ENCODE peak calls at places on chromosomes 11 and 22, in five cellular contexts. F, J, L, W and D are unnamed samples.

GRCh38 chr11:65651589-65652510 is 10.9 kb downstream of the RELA start:
- DNase-seq in F (peak), J (no peak), L (peak), W (no peak), D (peak)

GRCh38 chr11:113873241-113873626 is 2.1 kb downstream of the USP28 start:
- DNase-seq in F (peak), J (no peak), L (peak), W (no peak), D (no peak)

GRCh38 chr11:114092478-114092877 is 33.0 kb downstream of the ZBTB16 start:
- DNase-seq in F (no peak), J (no peak), L (no peak), W (no peak), D (no peak)

GRCh38 chr22:46614070-46614931 is 5.9 kb upstream of the GRAMD4 start:
- DNase-seq in F (no peak), J (no peak), L (no peak), W (no peak), D (no peak)

GRCh38 chr11:45110562-45110961 is 35.9 kb upstream of the PRDM11 start:
- DNase-seq in F (peak), J (peak), L (peak), W (peak), D (no peak)

GRCh38 chr11:47553417-47553746 is 450 bp upstream of the CELF1 start:
- DNase-seq in F (no peak), J (no peak), L (no peak), W (no peak), D (no peak)

GRCh38 chr11:6390718-6391547 is 659 bp downstream of the SMPD1 start:
- DNase-seq in F (no peak), J (no peak), L (no peak), W (no peak), D (no peak)

GRCh38 chr11:120268686-120269085 is 28.7 kb downstream of the POU2F3 start:
- DNase-seq in F (no peak), J (no peak), L (no peak), W (no peak), D (peak)

GRCh38 chr11:56910785-56911184 is 77.9 kb upstream of the OR5AK2 start:
- DNase-seq in F (no peak), J (no peak), L (no peak), W (no peak), D (no peak)

GRCh38 chr22:22745225-22746060 is 101.0 kb downstream of the GGTLC2 start:
- DNase-seq in F (peak), J (peak), L (no peak), W (peak), D (peak)

GRCh38 chr11:17498058-17498457 is 21.4 kb upstream of the ABCC8 start:
- DNase-seq in F (no peak), J (no peak), L (no peak), W (peak), D (no peak)

GRCh38 chr11:26842458-26842841 is 120.6 kb upstream of the SLC5A12 start:
- DNase-seq in F (peak), J (no peak), L (no peak), W (no peak), D (no peak)

GRCh38 chr11:116910378-116910777 is 73.0 kb upstream of the APOA1 start:
- DNase-seq in F (peak), J (no peak), L (peak), W (no peak), D (no peak)

GRCh38 chr11:64924910-64925284 is 408 bp downstream of the PPP2R5B start:
- DNase-seq in F (no peak), J (no peak), L (peak), W (peak), D (no peak)

GRCh38 chr11:75344761-75345454 is 6.6 kb downstream of the ARRB1 start:
- DNase-seq in F (peak), J (no peak), L (no peak), W (no peak), D (no peak)

GRCh38 chr11:133403900-133404299 is 128.4 kb downstream of the OPCML start:
- DNase-seq in F (no peak), J (no peak), L (no peak), W (peak), D (no peak)

GRCh38 chr22:50620861-50621490 is 7.0 kb downstream of the ARSA start:
- DNase-seq in F (no peak), J (no peak), L (no peak), W (no peak), D (no peak)

GRCh38 chr22:20843501-20843900 is 15.1 kb downstream of the PI4KA start:
- DNase-seq in F (no peak), J (no peak), L (no peak), W (no peak), D (peak)

GRCh38 chr11:64060861-64061444 is 25.2 kb downstream of the FLRT1 start:
- DNase-seq in F (no peak), J (peak), L (peak), W (peak), D (peak)

GRCh38 chr11:73656985-73657384 is 10.6 kb downstream of the PLEKHB1 start:
- DNase-seq in F (no peak), J (no peak), L (no peak), W (no peak), D (no peak)

GRCh38 chr11:6747097-6747662 is 24.6 kb downstream of the OR2AG2 start:
- DNase-seq in F (no peak), J (no peak), L (no peak), W (no peak), D (no peak)

GRCh38 chr11:88402192-88402715 is 64.7 kb upstream of the CTSC start:
- DNase-seq in F (peak), J (peak), L (peak), W (no peak), D (peak)

GRCh38 chr11:71336176-71336995 is 84.0 kb upstream of the SHANK2 start:
- DNase-seq in F (no peak), J (no peak), L (no peak), W (no peak), D (no peak)

GRCh38 chr11:4887591-4887990 is 5.9 kb downstream of the OR51T1 start:
- DNase-seq in F (no peak), J (no peak), L (no peak), W (no peak), D (no peak)

GRCh38 chr11:9903579-9903978 is 239.7 kb downstream of the SWAP70 start:
- DNase-seq in F (no peak), J (no peak), L (no peak), W (no peak), D (no peak)

GRCh38 chr11:125423247-125423849 is 72.7 kb downstream of the FEZ1 start:
- DNase-seq in F (no peak), J (no peak), L (no peak), W (no peak), D (no peak)

GRCh38 chr22:43341565-43341964 is 1.6 kb downstream of the SCUBE1 start:
- DNase-seq in F (no peak), J (no peak), L (no peak), W (no peak), D (no peak)

GRCh38 chr22:43923191-43923590 is 414 bp upstream of the PNPLA3 start:
- DNase-seq in F (no peak), J (no peak), L (peak), W (peak), D (no peak)

GRCh38 chr11:8810331-8811301 is 100.4 kb upstream of the AKIP1 start:
- DNase-seq in F (peak), J (peak), L (peak), W (peak), D (no peak)

GRCh38 chr11:11427185-11427944 is 74.3 kb upstream of the CSNK2A3 start:
- DNase-seq in F (no peak), J (no peak), L (no peak), W (no peak), D (no peak)

GRCh38 chr11:72617080-72617744 is 57.0 kb downstream of the PDE2A start:
- DNase-seq in F (peak), J (no peak), L (peak), W (no peak), D (no peak)

GRCh38 chr22:49258107-49259010 is 569.3 kb downstream of the BRD1 start:
- DNase-seq in F (no peak), J (no peak), L (no peak), W (no peak), D (no peak)

GRCh38 chr22:17403906-17404305 is 34.6 kb downstream of the CECR2 start:
- DNase-seq in F (no peak), J (no peak), L (no peak), W (no peak), D (no peak)

GRCh38 chr11:95789506-95790122 is at the start of gene FAM76B:
- DNase-seq in F (peak), J (peak), L (peak), W (peak), D (peak)
- H4K91ac ChIP-seq in F (peak), J (peak), L (peak), W (peak), D (peak)

GRCh38 chr22:36926721-36927435 is 13.4 kb downstream of the CSF2RB start:
- DNase-seq in F (no peak), J (no peak), L (no peak), W (no peak), D (peak)

GRCh38 chr22:36929621-36930020 is 16.2 kb downstream of the CSF2RB start:
- DNase-seq in F (no peak), J (no peak), L (no peak), W (no peak), D (no peak)

GRCh38 chr22:36927671-36928070 is 14.2 kb downstream of the CSF2RB start:
- DNase-seq in F (no peak), J (no peak), L (no peak), W (no peak), D (peak)

GRCh38 chr22:36928826-36929535 is 15.6 kb downstream of the CSF2RB start:
- DNase-seq in F (no peak), J (no peak), L (no peak), W (peak), D (peak)

DNA sequence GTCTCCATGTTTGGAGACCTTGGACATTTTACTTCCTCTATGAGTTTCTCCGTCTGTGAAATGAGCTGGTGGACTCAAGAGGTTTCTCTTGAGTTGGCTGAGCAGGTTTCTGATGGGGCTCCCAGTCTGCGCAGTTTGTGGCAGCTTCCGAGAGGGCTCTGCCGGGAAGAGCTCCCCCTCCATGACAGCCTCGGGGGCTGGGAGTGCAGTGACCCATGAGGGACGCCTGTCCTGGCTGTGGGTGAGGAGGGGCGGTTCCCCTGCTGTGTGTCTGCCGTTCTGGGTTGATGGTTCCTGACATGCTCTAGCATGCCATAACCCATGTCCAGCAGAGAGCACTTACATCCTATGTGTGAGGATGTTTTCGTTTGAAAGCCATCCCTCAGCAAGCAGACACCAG is 14.8 kb downstream of the CSF2RB start:
- DNase-seq in F (no peak), J (no peak), L (no peak), W (no peak), D (no peak)
- H4K91ac ChIP-seq in F (no peak), J (no peak), L (no peak), W (no peak), D (peak)

GRCh38 chr22:29266564-29267461 is 968 bp downstream of the RHBDD3 start:
- DNase-seq in F (peak), J (no peak), L (peak), W (no peak), D (no peak)
- H4K91ac ChIP-seq in F (peak), J (no peak), L (peak), W (peak), D (peak)

GRCh38 chr11:94068764-94069163 is 47.6 kb downstream of the HEPHL1 start:
- DNase-seq in F (no peak), J (no peak), L (no peak), W (no peak), D (peak)
- H4K91ac ChIP-seq in F (no peak), J (no peak), L (no peak), W (no peak), D (no peak)

DNA sequence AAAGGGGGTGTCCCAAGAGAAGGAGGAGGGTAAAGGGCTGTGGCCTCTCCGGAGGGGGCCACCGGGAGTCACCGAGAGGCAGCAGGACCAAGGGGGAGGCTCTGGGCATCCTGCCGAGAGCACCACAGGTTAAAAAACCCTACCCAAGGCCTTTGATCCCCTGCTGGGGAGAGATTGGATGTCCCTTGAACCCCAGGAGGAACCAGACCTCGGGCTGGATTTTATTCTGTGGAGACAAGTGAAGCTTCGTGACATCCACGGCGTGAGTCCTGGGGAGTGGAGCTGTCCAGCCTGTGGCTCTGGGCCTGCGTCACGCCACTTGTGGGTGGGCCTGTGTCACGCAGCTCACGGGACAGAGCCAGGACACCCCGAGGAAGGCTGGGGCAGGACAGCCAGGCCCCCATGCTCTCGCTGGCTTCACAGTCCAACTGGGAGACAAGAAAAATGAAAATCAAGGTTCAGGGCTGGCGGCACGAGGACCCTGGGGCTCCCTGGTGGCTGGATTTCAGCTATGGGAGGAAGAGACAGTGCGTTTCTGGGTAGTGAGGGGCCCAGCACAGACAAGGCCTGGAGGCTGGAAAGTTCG is 102.3 kb upstream of the FGF3 start:
- DNase-seq in F (no peak), J (no peak), L (no peak), W (no peak), D (no peak)
- H4K91ac ChIP-seq in F (no peak), J (no peak), L (peak), W (no peak), D (no peak)

DNA sequence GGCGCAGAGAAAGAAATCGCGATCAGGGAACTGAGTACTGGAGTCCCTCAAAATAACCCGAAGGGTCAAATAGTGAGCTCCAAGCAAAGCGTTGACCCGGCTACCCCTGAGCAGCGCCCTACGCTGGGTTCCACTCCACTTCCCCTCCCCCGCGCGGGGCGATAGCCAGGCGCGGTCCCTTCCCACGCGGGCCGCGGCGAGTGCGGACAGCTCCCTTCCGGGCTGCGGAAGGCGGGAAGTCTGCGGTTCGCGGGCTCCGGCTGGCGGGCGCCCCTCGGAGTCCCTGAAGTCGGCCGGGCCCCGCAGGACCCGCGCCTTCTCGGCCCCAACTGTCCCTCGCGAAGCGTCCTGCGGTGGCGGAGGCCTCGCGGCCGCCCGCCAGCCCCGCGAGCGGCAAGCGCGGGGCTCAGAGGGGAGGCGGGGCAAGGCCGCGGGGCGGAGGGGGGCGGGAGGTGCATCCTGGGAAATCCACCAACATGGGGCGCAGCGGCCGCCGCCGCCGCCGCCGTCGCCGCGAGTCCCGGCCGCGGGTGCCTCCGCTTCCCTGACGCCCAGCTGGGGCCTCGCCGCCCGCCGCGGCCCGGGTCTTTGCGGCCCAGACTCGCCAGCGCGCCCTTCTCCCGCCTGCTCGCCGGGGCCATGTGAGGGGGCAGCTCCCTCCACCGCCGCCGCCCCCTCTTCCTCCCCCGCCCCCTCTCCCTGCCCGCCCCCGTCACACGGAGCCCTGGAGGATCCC is at the start of gene QSER1:
- DNase-seq in F (peak), J (peak), L (peak), W (peak), D (peak)
- H4K91ac ChIP-seq in F (peak), J (no peak), L (peak), W (peak), D (peak)